ENCODE peak calls at places on chromosomes 7 and 10, in ten cellular contexts. M is omental fat pad, N is neural crest cell, W is progenitor cell of endocrine pancreas, X is brain microvascular endothelial cell, O is Calu3, Q is Peyer's patch, L is choroid plexus epithelial cell, J is mammary epithelial cell, V is nephron progenitor cell. D is an unnamed sample.

GRCh38 chr7:29192811-29193210 is 1.8 kb upstream of the CHN2 start:
- DNase-seq in M (no peak), N (no peak), W (no peak), X (no peak), O (no peak), Q (no peak), L (no peak), J (no peak), V (no peak), D (no peak)

GRCh38 chr10:62589689-62590088 is 214.8 kb upstream of the ADO start:
- DNase-seq in M (no peak), N (no peak), W (no peak), X (no peak), O (no peak), Q (no peak), L (peak; percentile 19), J (peak; percentile 29), V (no peak), D (peak; percentile 68)

GRCh38 chr7:80206763-80207162 is 72.1 kb downstream of the GNAI1 start:
- DNase-seq in M (no peak), N (no peak), W (no peak), X (no peak), O (no peak), Q (no peak), L (no peak), J (no peak), V (no peak), D (no peak)

GRCh38 chr7:94286111-94286510 is 108.6 kb upstream of the COL1A2 start:
- DNase-seq in M (no peak), N (no peak), W (no peak), X (no peak), O (no peak), Q (no peak), L (peak; percentile 35), J (no peak), V (no peak), D (no peak)

GRCh38 chr7:74006451-74007259 is 21.3 kb upstream of the ELN start:
- DNase-seq in M (no peak), N (no peak), W (no peak), X (peak; percentile 27), O (no peak), Q (no peak), L (peak; percentile 52), J (no peak), V (no peak), D (no peak)

GRCh38 chr7:7909376-7909775 is 59.2 kb upstream of the GLCCI1 start:
- DNase-seq in M (no peak), N (no peak), W (no peak), X (no peak), O (no peak), Q (no peak), L (peak; percentile 14), J (no peak), V (no peak), D (no peak)

GRCh38 chr10:4319870-4320367 is 506.1 kb upstream of the AKR1E2 start:
- DNase-seq in M (no peak), N (no peak), W (no peak), X (no peak), O (no peak), Q (no peak), L (no peak), J (no peak), V (no peak), D (no peak)

GRCh38 chr10:49837685-49838084 is 75.6 kb upstream of the OGDHL start:
- DNase-seq in M (no peak), N (no peak), W (no peak), X (no peak), O (no peak), Q (no peak), L (no peak), J (no peak), V (no peak), D (no peak)

GRCh38 chr7:2641406-2642393 is 9.9 kb downstream of the TTYH3 start:
- DNase-seq in M (peak; percentile 52), N (no peak), W (no peak), X (peak; percentile 89), O (no peak), Q (peak; percentile 90), L (peak; percentile 96), J (peak; percentile 76), V (peak; percentile 67), D (peak; percentile 55)

GRCh38 chr7:133602291-133602690 is 349.4 kb downstream of the EXOC4 start:
- DNase-seq in M (no peak), N (no peak), W (no peak), X (peak; percentile 77), O (no peak), Q (no peak), L (peak; percentile 75), J (peak; percentile 26), V (no peak), D (peak; percentile 53)

GRCh38 chr7:30164567-30164966 is 29.8 kb downstream of the MTURN start:
- DNase-seq in M (no peak), N (no peak), W (no peak), X (peak; percentile 48), O (peak; percentile 56), Q (no peak), L (peak; percentile 74), J (peak; percentile 77), V (peak; percentile 16), D (peak; percentile 82)

GRCh38 chr7:133650067-133650466 is 397.2 kb downstream of the EXOC4 start:
- DNase-seq in M (no peak), N (no peak), W (no peak), X (no peak), O (no peak), Q (no peak), L (peak; percentile 90), J (no peak), V (no peak), D (peak; percentile 24)

GRCh38 chr10:99906470-99906869 is 103.3 kb downstream of the DNMBP start:
- DNase-seq in M (no peak), N (no peak), W (no peak), X (peak; percentile 90), O (peak; percentile 67), Q (peak; percentile 75), L (peak; percentile 98), J (peak; percentile 96), V (no peak), D (peak; percentile 97)

GRCh38 chr7:50687575-50688261 is 95.0 kb downstream of the GRB10 start:
- DNase-seq in M (no peak), N (no peak), W (no peak), X (no peak), O (no peak), Q (no peak), L (peak; percentile 78), J (no peak), V (no peak), D (no peak)

DNA sequence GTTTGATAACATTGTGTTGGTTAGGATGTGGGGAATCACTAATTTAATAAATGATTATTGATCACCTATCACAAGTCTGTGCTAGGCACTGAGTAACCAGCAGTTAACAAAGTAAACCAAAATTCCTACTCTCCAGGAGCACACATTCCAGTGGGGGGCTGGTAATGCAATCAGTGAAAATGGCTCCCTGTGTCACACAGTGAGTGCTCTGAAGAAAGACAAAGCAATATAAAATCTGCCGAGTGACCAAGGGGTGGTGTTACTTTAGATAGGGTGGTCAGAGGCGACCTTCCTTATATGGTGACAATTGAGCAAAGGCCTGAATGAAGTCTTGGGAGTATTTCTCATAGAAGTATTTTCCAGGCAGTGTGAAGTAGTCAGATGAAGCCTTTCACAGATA is 13.6 kb upstream of the SMC3 start:
- DNase-seq in M (no peak), N (no peak), W (no peak), X (no peak), O (no peak), Q (no peak), L (peak; percentile 40), J (no peak), V (no peak), D (no peak)
- TF ChIP-seq CTCF in M (no peak), N (no peak), W (no peak), X (no peak), O (no peak), Q (no peak), L (no peak), J (no peak), V (no peak), D (no peak)

GRCh38 chr7:139674752-139675126 is 103.1 kb downstream of the HIPK2 start:
- DNase-seq in M (no peak), N (no peak), W (no peak), X (no peak), O (no peak), Q (no peak), L (no peak), J (no peak), V (no peak), D (no peak)
- TF ChIP-seq CTCF in M (no peak), N (no peak), W (no peak), X (no peak), O (no peak), Q (no peak), L (no peak), J (no peak), V (no peak), D (no peak)

DNA sequence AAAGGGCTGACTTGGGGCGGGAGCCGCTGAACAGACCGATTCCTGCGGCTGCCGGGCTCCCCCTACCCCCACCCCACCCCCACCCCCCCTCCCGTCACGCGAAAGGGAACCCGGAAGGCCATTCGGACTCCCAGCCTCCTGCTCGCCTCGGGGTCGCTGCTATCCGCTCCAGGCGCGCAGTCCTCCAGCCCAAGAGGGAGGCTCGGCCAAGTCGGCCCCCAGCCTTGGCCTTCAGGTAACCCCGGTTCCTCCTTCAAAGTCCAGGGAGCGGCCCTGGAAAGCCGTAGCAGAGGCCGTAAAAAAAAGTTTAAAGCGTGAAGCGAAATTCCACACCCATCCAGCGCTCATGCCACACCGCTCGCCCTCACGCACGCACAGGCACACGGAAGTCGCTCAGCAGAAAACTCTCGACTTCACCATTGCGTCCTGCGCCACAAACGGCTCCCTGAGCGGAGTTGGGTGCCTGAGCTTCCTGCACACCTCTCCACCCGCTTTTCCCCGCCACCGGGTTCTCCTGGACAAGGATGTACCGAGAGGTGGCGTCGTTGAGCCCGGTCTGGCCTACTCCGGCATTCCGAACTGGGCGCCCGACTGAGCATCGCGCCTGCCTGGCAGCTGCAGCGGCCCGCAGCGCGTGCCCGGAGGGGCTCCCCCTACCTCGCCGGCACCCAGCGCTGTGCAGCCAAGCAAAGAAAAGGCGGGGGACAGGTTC is 1.4 kb downstream of the SORCS3 start:
- DNase-seq in M (no peak), N (peak; percentile 81), W (peak; percentile 78), X (no peak), O (no peak), Q (no peak), L (peak; percentile 5), J (no peak), V (peak; percentile 91), D (peak; percentile 52)
- TF ChIP-seq CTCF in M (no peak), N (peak; percentile 73), W (peak; percentile 66), X (peak; percentile 50), O (no peak), Q (no peak), L (no peak), J (peak; percentile 36), V (peak; percentile 57), D (peak; percentile 38)

DNA sequence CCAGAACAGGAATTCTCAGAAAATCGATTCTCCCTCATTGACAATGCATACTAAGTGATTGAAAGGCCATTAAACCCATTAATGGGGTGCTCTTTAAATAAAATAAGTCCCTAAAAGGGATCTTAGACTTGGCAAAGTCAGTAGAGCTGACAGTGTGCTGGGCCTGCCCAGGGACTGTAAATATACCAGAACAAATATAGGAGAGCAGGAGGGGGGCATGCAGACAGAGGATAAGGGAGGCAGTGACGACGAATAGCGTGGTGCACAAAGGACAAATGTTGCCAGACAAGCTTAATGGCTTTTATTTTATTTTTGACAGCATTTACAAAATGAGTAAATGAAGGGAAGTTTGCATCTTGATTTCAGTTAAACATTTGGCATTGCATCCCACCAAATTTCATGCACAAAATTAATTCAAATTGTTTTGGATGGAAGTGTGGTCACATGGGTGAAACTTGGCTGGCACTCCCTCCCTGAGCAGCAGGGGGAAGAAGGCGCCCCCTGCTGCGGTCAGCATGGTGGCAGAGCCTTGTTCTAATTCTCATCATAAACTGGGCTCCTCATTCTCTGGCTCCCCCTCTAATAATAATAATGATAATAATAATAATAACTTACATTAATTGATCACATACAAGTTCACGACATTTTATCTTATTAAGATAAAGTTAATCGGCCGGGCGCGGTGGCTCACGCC is 215.9 kb downstream of the SNX10 start:
- DNase-seq in M (no peak), N (no peak), W (no peak), X (no peak), O (no peak), Q (no peak), L (no peak), J (no peak), V (no peak), D (no peak)
- TF ChIP-seq CTCF in M (no peak), N (no peak), W (peak; percentile 41), X (no peak), O (no peak), Q (no peak), L (no peak), J (no peak), V (no peak), D (no peak)